ENCODE peak calls at places on chromosomes 11 and 22, in ten cellular contexts. One of them, this sample, is unnamed.
A peak's percentile ranks its signal among the peaks of the same experiment; 100 is the strongest.

GRCh38 chr22:20427104-20427944 is 10.3 kb downstream of the SCARF2 start:
- DNase-seq in tibial nerve: no peak
- DNase-seq in NB4: no peak
- DNase-seq in body of pancreas: no peak
- DNase-seq in GM12891: no peak
- DNase-seq in K562: no peak
- DNase-seq in transverse colon: no peak
- DNase-seq in stomach: no peak
- DNase-seq in HCT116: no peak
- DNase-seq in IMR-90: no peak
- DNase-seq in this sample: no peak

GRCh38 chr11:119856681-119857485 is 127.9 kb upstream of the NECTIN1 start:
- DNase-seq in tibial nerve: no peak
- DNase-seq in NB4: no peak
- DNase-seq in body of pancreas: no peak
- DNase-seq in GM12891: no peak
- DNase-seq in K562: no peak
- DNase-seq in transverse colon: no peak
- DNase-seq in stomach: no peak
- DNase-seq in HCT116: no peak
- DNase-seq in IMR-90: no peak
- DNase-seq in this sample: no peak

GRCh38 chr22:30036656-30037055 is 43.6 kb upstream of the HORMAD2 start:
- DNase-seq in tibial nerve: no peak
- DNase-seq in NB4: no peak
- DNase-seq in body of pancreas: no peak
- DNase-seq in GM12891: no peak
- DNase-seq in K562: peak; percentile 35
- DNase-seq in transverse colon: no peak
- DNase-seq in stomach: no peak
- DNase-seq in HCT116: peak; percentile 16
- DNase-seq in IMR-90: peak; percentile 28
- DNase-seq in this sample: no peak

GRCh38 chr11:11413776-11414175 is 60.7 kb upstream of the CSNK2A3 start:
- DNase-seq in tibial nerve: no peak
- DNase-seq in NB4: no peak
- DNase-seq in body of pancreas: no peak
- DNase-seq in GM12891: no peak
- DNase-seq in K562: no peak
- DNase-seq in transverse colon: no peak
- DNase-seq in stomach: no peak
- DNase-seq in HCT116: no peak
- DNase-seq in IMR-90: no peak
- DNase-seq in this sample: no peak

GRCh38 chr11:45652781-45653180 is 12.6 kb downstream of the CHST1 start:
- DNase-seq in tibial nerve: no peak
- DNase-seq in NB4: no peak
- DNase-seq in body of pancreas: no peak
- DNase-seq in GM12891: no peak
- DNase-seq in K562: no peak
- DNase-seq in transverse colon: no peak
- DNase-seq in stomach: no peak
- DNase-seq in HCT116: no peak
- DNase-seq in IMR-90: peak; percentile 52
- DNase-seq in this sample: peak; percentile 62

GRCh38 chr11:112004389-112004788 is 20.8 kb upstream of the DLAT start:
- DNase-seq in tibial nerve: no peak
- DNase-seq in NB4: peak; percentile 53
- DNase-seq in body of pancreas: no peak
- DNase-seq in GM12891: peak; percentile 56
- DNase-seq in K562: peak; percentile 52
- DNase-seq in transverse colon: no peak
- DNase-seq in stomach: no peak
- DNase-seq in HCT116: peak; percentile 10
- DNase-seq in IMR-90: no peak
- DNase-seq in this sample: no peak

GRCh38 chr22:24952837-24953293 is 349 bp downstream of the KIAA1671 start:
- DNase-seq in tibial nerve: peak; percentile 27
- DNase-seq in NB4: no peak
- DNase-seq in body of pancreas: peak; percentile 65
- DNase-seq in GM12891: peak; percentile 30
- DNase-seq in K562: no peak
- DNase-seq in transverse colon: peak; percentile 71
- DNase-seq in stomach: peak; percentile 61
- DNase-seq in HCT116: peak; percentile 31
- DNase-seq in IMR-90: peak; percentile 7
- DNase-seq in this sample: peak; percentile 78

GRCh38 chr11:59144579-59145345 is 2.1 kb downstream of the FAM111A start:
- DNase-seq in tibial nerve: peak; percentile 65
- DNase-seq in NB4: peak; percentile 94
- DNase-seq in body of pancreas: peak; percentile 88
- DNase-seq in GM12891: peak; percentile 63
- DNase-seq in K562: peak; percentile 64
- DNase-seq in transverse colon: peak; percentile 89
- DNase-seq in stomach: peak; percentile 76
- DNase-seq in HCT116: peak; percentile 86
- DNase-seq in IMR-90: peak; percentile 78
- DNase-seq in this sample: peak; percentile 92

GRCh38 chr22:50305658-50306566 is 1.5 kb downstream of the PLXNB2 start:
- DNase-seq in tibial nerve: peak; percentile 59
- DNase-seq in NB4: peak; percentile 46
- DNase-seq in body of pancreas: peak; percentile 90
- DNase-seq in GM12891: no peak
- DNase-seq in K562: peak; percentile 35
- DNase-seq in transverse colon: peak; percentile 89
- DNase-seq in stomach: peak; percentile 88
- DNase-seq in HCT116: peak; percentile 66
- DNase-seq in IMR-90: peak; percentile 95
- DNase-seq in this sample: peak; percentile 93

GRCh38 chr11:121206810-121207209 is 85.8 kb upstream of the SC5D start:
- DNase-seq in tibial nerve: no peak
- DNase-seq in NB4: no peak
- DNase-seq in body of pancreas: no peak
- DNase-seq in GM12891: no peak
- DNase-seq in K562: no peak
- DNase-seq in transverse colon: no peak
- DNase-seq in stomach: no peak
- DNase-seq in HCT116: no peak
- DNase-seq in IMR-90: no peak
- DNase-seq in this sample: no peak

GRCh38 chr11:76781861-76782500 is 1.2 kb upstream of the TSKU start:
- DNase-seq in tibial nerve: no peak
- DNase-seq in NB4: peak; percentile 27
- DNase-seq in body of pancreas: no peak
- DNase-seq in GM12891: no peak
- DNase-seq in K562: no peak
- DNase-seq in transverse colon: peak; percentile 53
- DNase-seq in stomach: no peak
- DNase-seq in HCT116: no peak
- DNase-seq in IMR-90: no peak
- DNase-seq in this sample: no peak

GRCh38 chr11:11318961-11319360 is 34.1 kb downstream of the CSNK2A3 start:
- DNase-seq in tibial nerve: no peak
- DNase-seq in NB4: peak; percentile 56
- DNase-seq in body of pancreas: peak; percentile 22
- DNase-seq in GM12891: no peak
- DNase-seq in K562: no peak
- DNase-seq in transverse colon: no peak
- DNase-seq in stomach: no peak
- DNase-seq in HCT116: no peak
- DNase-seq in IMR-90: no peak
- DNase-seq in this sample: no peak

GRCh38 chr22:42932857-42933782 is 76.0 kb upstream of the ARFGAP3 start:
- DNase-seq in tibial nerve: peak; percentile 37
- DNase-seq in NB4: peak; percentile 88
- DNase-seq in body of pancreas: no peak
- DNase-seq in GM12891: peak; percentile 56
- DNase-seq in K562: peak; percentile 33
- DNase-seq in transverse colon: no peak
- DNase-seq in stomach: no peak
- DNase-seq in HCT116: no peak
- DNase-seq in IMR-90: peak; percentile 28
- DNase-seq in this sample: no peak
- TF ChIP-seq POLR2A in tibial nerve: no peak
- TF ChIP-seq POLR2A in NB4: no peak
- TF ChIP-seq POLR2A in body of pancreas: no peak
- TF ChIP-seq POLR2A in GM12891: peak; percentile 79
- TF ChIP-seq POLR2A in K562: no peak
- TF ChIP-seq POLR2A in transverse colon: no peak
- TF ChIP-seq POLR2A in stomach: no peak
- TF ChIP-seq POLR2A in HCT116: no peak
- TF ChIP-seq POLR2A in IMR-90: peak; percentile 15
- TF ChIP-seq POLR2A in this sample: no peak

GRCh38 chr11:63767415-63768231 is 952 bp downstream of the ZFTA start:
- DNase-seq in tibial nerve: peak; percentile 73
- DNase-seq in NB4: peak; percentile 89
- DNase-seq in body of pancreas: peak; percentile 68
- DNase-seq in GM12891: peak; percentile 61
- DNase-seq in K562: peak; percentile 80
- DNase-seq in transverse colon: peak; percentile 53
- DNase-seq in stomach: no peak
- DNase-seq in HCT116: peak; percentile 38
- DNase-seq in IMR-90: peak; percentile 74
- DNase-seq in this sample: peak; percentile 85

GRCh38 chr11:63769044-63769718 is 606 bp upstream of the ZFTA start:
- DNase-seq in tibial nerve: no peak
- DNase-seq in NB4: peak; percentile 60
- DNase-seq in body of pancreas: no peak
- DNase-seq in GM12891: peak; percentile 56
- DNase-seq in K562: peak; percentile 87
- DNase-seq in transverse colon: peak; percentile 43
- DNase-seq in stomach: no peak
- DNase-seq in HCT116: no peak
- DNase-seq in IMR-90: no peak
- DNase-seq in this sample: peak; percentile 76

GRCh38 chr11:63769719-63770443 is 1.3 kb upstream of the ZFTA start:
- DNase-seq in tibial nerve: no peak
- DNase-seq in NB4: no peak
- DNase-seq in body of pancreas: no peak
- DNase-seq in GM12891: no peak
- DNase-seq in K562: no peak
- DNase-seq in transverse colon: no peak
- DNase-seq in stomach: no peak
- DNase-seq in HCT116: no peak
- DNase-seq in IMR-90: no peak
- DNase-seq in this sample: peak; percentile 67

GRCh38 chr11:63766501-63767270 is 1.9 kb downstream of the ZFTA start:
- DNase-seq in tibial nerve: no peak
- DNase-seq in NB4: no peak
- DNase-seq in body of pancreas: no peak
- DNase-seq in GM12891: no peak
- DNase-seq in K562: peak; percentile 36
- DNase-seq in transverse colon: no peak
- DNase-seq in stomach: no peak
- DNase-seq in HCT116: no peak
- DNase-seq in IMR-90: no peak
- DNase-seq in this sample: no peak

DNA sequence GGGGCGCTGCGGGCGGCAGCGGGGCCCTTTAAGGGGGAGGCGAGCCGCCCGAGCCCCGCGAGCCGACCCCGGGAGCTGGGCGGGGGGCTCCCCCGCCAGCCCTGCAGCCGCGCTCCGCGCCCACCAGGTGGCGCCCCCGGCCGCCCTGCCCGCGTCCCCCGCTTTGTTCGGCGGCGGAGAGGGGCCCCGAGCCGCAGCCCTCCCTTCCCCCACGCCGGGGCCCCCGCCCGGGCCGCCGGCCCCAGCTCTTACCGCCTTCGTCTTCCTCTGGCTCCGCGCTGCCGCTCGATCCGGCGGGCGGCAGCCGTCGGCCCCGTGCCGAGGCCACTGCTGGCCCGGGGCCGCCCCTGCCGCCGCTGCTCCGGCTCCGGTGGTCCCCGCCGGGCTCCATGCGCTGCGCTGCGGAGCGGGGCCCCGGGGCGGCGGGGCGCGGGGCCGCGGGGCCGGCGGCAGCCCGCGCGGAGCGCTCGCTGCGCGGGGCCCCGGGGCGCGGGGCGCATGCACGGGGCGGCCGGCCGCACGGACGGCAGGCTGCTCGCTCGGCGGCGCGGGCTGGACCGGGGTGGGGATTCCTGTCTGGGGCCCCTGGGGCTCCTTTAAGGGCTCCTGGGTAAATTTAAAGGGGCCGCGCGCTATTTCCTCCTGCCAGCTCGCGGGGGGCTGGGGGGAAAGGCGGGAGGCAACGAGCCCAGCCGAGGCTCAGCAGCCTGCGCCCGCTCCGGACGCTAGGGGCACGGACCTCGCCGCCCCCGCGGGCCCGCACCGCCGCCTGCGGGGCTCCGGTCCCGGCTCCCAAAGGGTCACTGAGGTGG is at the start of gene ZFTA:
- DNase-seq in tibial nerve: no peak
- DNase-seq in NB4: peak; percentile 84
- DNase-seq in body of pancreas: peak; percentile 68
- DNase-seq in GM12891: peak; percentile 84
- DNase-seq in K562: peak; percentile 91
- DNase-seq in transverse colon: peak; percentile 75
- DNase-seq in stomach: peak; percentile 61
- DNase-seq in HCT116: no peak
- DNase-seq in IMR-90: peak; percentile 37
- DNase-seq in this sample: peak; percentile 87
- TF ChIP-seq POLR2A in tibial nerve: no peak
- TF ChIP-seq POLR2A in NB4: peak; percentile 36
- TF ChIP-seq POLR2A in body of pancreas: no peak
- TF ChIP-seq POLR2A in GM12891: no peak
- TF ChIP-seq POLR2A in K562: no peak
- TF ChIP-seq POLR2A in transverse colon: no peak
- TF ChIP-seq POLR2A in stomach: no peak
- TF ChIP-seq POLR2A in HCT116: no peak
- TF ChIP-seq POLR2A in IMR-90: no peak
- TF ChIP-seq POLR2A in this sample: no peak

GRCh38 chr11:249062-249461 is 12.3 kb downstream of the PSMD13 start:
- DNase-seq in tibial nerve: no peak
- DNase-seq in NB4: no peak
- DNase-seq in body of pancreas: no peak
- DNase-seq in GM12891: no peak
- DNase-seq in K562: no peak
- DNase-seq in transverse colon: no peak
- DNase-seq in stomach: no peak
- DNase-seq in HCT116: no peak
- DNase-seq in IMR-90: no peak
- DNase-seq in this sample: no peak
- TF ChIP-seq POLR2A in tibial nerve: no peak
- TF ChIP-seq POLR2A in NB4: no peak
- TF ChIP-seq POLR2A in body of pancreas: no peak
- TF ChIP-seq POLR2A in GM12891: no peak
- TF ChIP-seq POLR2A in K562: peak; percentile 41
- TF ChIP-seq POLR2A in transverse colon: no peak
- TF ChIP-seq POLR2A in stomach: no peak
- TF ChIP-seq POLR2A in HCT116: no peak
- TF ChIP-seq POLR2A in IMR-90: no peak
- TF ChIP-seq POLR2A in this sample: no peak

GRCh38 chr11:17532814-17533213 is 11.4 kb downstream of the USH1C start:
- DNase-seq in tibial nerve: no peak
- DNase-seq in NB4: no peak
- DNase-seq in body of pancreas: no peak
- DNase-seq in GM12891: no peak
- DNase-seq in K562: no peak
- DNase-seq in transverse colon: no peak
- DNase-seq in stomach: no peak
- DNase-seq in HCT116: no peak
- DNase-seq in IMR-90: no peak
- DNase-seq in this sample: no peak
- TF ChIP-seq POLR2A in tibial nerve: no peak
- TF ChIP-seq POLR2A in NB4: no peak
- TF ChIP-seq POLR2A in body of pancreas: no peak
- TF ChIP-seq POLR2A in GM12891: no peak
- TF ChIP-seq POLR2A in K562: no peak
- TF ChIP-seq POLR2A in transverse colon: no peak
- TF ChIP-seq POLR2A in stomach: no peak
- TF ChIP-seq POLR2A in HCT116: no peak
- TF ChIP-seq POLR2A in IMR-90: no peak
- TF ChIP-seq POLR2A in this sample: no peak

This sample was measured in sigmoid colon.